ENCODE peak calls at places on chromosome 7, in seven cellular contexts. Y, P, F, K, C, X and N are unnamed samples. For H3K4me1, the result is how much of the 10 kb centered on the place peaks cover.

GRCh38 chr7:46775020-46775419 is 806.9 kb downstream of the TNS3 start:
- DNase-seq in Y (no peak), P (no peak), F (no peak), K (no peak), C (no peak), X (no peak), N (no peak)

GRCh38 chr7:82729172-82730030 is 285.8 kb upstream of the CACNA2D1 start:
- DNase-seq in Y (peak), P (no peak), F (no peak), K (no peak), C (peak), X (no peak), N (no peak)

GRCh38 chr7:15461576-15461975 is 100.2 kb downstream of the AGMO start:
- DNase-seq in Y (no peak), P (no peak), F (no peak), K (no peak), C (no peak), X (no peak), N (no peak)

GRCh38 chr7:34062341-34062740 is 157.0 kb downstream of the BMPER start:
- DNase-seq in Y (no peak), P (no peak), F (no peak), K (no peak), C (no peak), X (no peak), N (no peak)

GRCh38 chr7:1930381-1931065 is 260.4 kb downstream of the ELFN1 start:
- DNase-seq in Y (no peak), P (no peak), F (no peak), K (no peak), C (no peak), X (no peak), N (no peak)

GRCh38 chr7:69630292-69630691 is 32.0 kb downstream of the AUTS2 start:
- DNase-seq in Y (no peak), P (no peak), F (peak), K (no peak), C (no peak), X (no peak), N (no peak)

GRCh38 chr7:94394399-94395140 is at the start of gene COL1A2:
- DNase-seq in Y (no peak), P (peak), F (peak), K (peak), C (peak), X (peak), N (peak)

GRCh38 chr7:143216151-143216550 is 5.7 kb upstream of the TAS2R40 start:
- DNase-seq in Y (no peak), P (no peak), F (no peak), K (no peak), C (no peak), X (no peak), N (no peak)

GRCh38 chr7:108196004-108196403 is 65.8 kb upstream of the LAMB4 start:
- DNase-seq in Y (no peak), P (no peak), F (no peak), K (no peak), C (no peak), X (no peak), N (no peak)

GRCh38 chr7:133081119-133081604 is 728 bp downstream of the CHCHD3 start:
- DNase-seq in Y (no peak), P (peak), F (no peak), K (no peak), C (peak), X (peak), N (no peak)

GRCh38 chr7:153087498-153087897 is 327.9 kb downstream of the ACTR3B start:
- DNase-seq in Y (no peak), P (no peak), F (no peak), K (no peak), C (peak), X (no peak), N (no peak)

GRCh38 chr7:158031820-158032424 is 555.7 kb downstream of the PTPRN2 start:
- DNase-seq in Y (no peak), P (no peak), F (no peak), K (no peak), C (no peak), X (no peak), N (no peak)

GRCh38 chr7:77570330-77571011 is 33.4 kb downstream of the PTPN12 start:
- DNase-seq in Y (no peak), P (no peak), F (no peak), K (no peak), C (no peak), X (no peak), N (no peak)

GRCh38 chr7:107689553-107689952 is 28.9 kb downstream of the SLC26A4 start:
- DNase-seq in Y (no peak), P (no peak), F (no peak), K (no peak), C (no peak), X (no peak), N (no peak)

GRCh38 chr7:15778191-15778590 is 91.7 kb upstream of the MEOX2 start:
- DNase-seq in Y (no peak), P (no peak), F (no peak), K (no peak), C (no peak), X (no peak), N (no peak)

GRCh38 chr7:150685219-150686029 is at the start of gene GIMAP2:
- DNase-seq in Y (no peak), P (no peak), F (no peak), K (no peak), C (peak), X (no peak), N (no peak)

GRCh38 chr7:71787513-71787912 is 624.6 kb downstream of the CALN1 start:
- DNase-seq in Y (no peak), P (no peak), F (no peak), K (no peak), C (peak), X (no peak), N (no peak)

GRCh38 chr7:92987095-92987494 is 130.7 kb downstream of the SAMD9 start:
- DNase-seq in Y (no peak), P (no peak), F (no peak), K (no peak), C (no peak), X (no peak), N (no peak)

GRCh38 chr7:4882169-4882741 is 1.3 kb downstream of the RADIL start:
- DNase-seq in Y (no peak), P (peak), F (peak), K (peak), C (peak), X (peak), N (no peak)

GRCh38 chr7:38873433-38873832 is 35.6 kb downstream of the VPS41 start:
- DNase-seq in Y (no peak), P (no peak), F (no peak), K (no peak), C (no peak), X (no peak), N (no peak)

GRCh38 chr7:100493476-100494264 is 9.9 kb downstream of the NYAP1 start:
- DNase-seq in Y (no peak), P (peak), F (no peak), K (no peak), C (peak), X (peak), N (peak)

GRCh38 chr7:41656357-41656756 is 46.5 kb downstream of the INHBA start:
- DNase-seq in Y (no peak), P (no peak), F (no peak), K (no peak), C (no peak), X (no peak), N (no peak)

GRCh38 chr7:36546331-36546730 is 156.7 kb downstream of the ANLN start:
- DNase-seq in Y (no peak), P (no peak), F (no peak), K (no peak), C (no peak), X (no peak), N (no peak)

GRCh38 chr7:27064169-27064568 is 31.6 kb downstream of the HOXA1 start:
- DNase-seq in Y (no peak), P (no peak), F (no peak), K (no peak), C (no peak), X (no peak), N (no peak)

GRCh38 chr7:8284606-8285005 is 22.6 kb upstream of the ICA1 start:
- DNase-seq in Y (no peak), P (no peak), F (no peak), K (no peak), C (no peak), X (no peak), N (no peak)

GRCh38 chr7:108561047-108561619 is 8.4 kb downstream of the THAP5 start:
- DNase-seq in Y (no peak), P (no peak), F (no peak), K (no peak), C (no peak), X (no peak), N (no peak)

GRCh38 chr7:28498636-28499035 is 86.3 kb downstream of the CREB5 start:
- DNase-seq in Y (no peak), P (no peak), F (no peak), K (no peak), C (no peak), X (no peak), N (no peak)

GRCh38 chr7:140726304-140726703 is 29.8 kb downstream of the NDUFB2 start:
- DNase-seq in Y (peak), P (no peak), F (no peak), K (no peak), C (peak), X (no peak), N (no peak)

GRCh38 chr7:46932656-46933424 is 649.1 kb downstream of the TNS3 start:
- DNase-seq in Y (no peak), P (peak), F (peak), K (no peak), C (no peak), X (no peak), N (no peak)

GRCh38 chr7:130112078-130112477 is 41.7 kb downstream of the KLHDC10 start:
- DNase-seq in Y (no peak), P (no peak), F (no peak), K (no peak), C (no peak), X (no peak), N (no peak)

GRCh38 chr7:44307301-44307900 is 18.0 kb downstream of the CAMK2B start:
- DNase-seq in Y (peak), P (peak), F (no peak), K (no peak), C (peak), X (peak), N (no peak)

GRCh38 chr7:109964780-109965179 is 1126.1 kb upstream of the LRRN3 start:
- DNase-seq in Y (no peak), P (no peak), F (no peak), K (no peak), C (no peak), X (no peak), N (no peak)

GRCh38 chr7:31202801-31203200 is 137.7 kb downstream of the NEUROD6 start:
- DNase-seq in Y (no peak), P (no peak), F (no peak), K (no peak), C (no peak), X (no peak), N (no peak)

GRCh38 chr7:44072364-44073231 is 7.2 kb upstream of the PGAM2 start:
- DNase-seq in Y (peak), P (peak), F (peak), K (peak), C (peak), X (peak), N (peak)

GRCh38 chr7:103075337-103075918 is 488 bp downstream of the ARMC10 start:
- DNase-seq in Y (no peak), P (peak), F (peak), K (peak), C (peak), X (peak), N (peak)
- TF ChIP-seq POLR2A in Y (no peak), P (no peak), F (no peak), K (no peak), C (no peak), X (no peak), N (peak)

GRCh38 chr7:112134039-112134438 is 72.2 kb downstream of the DOCK4 start:
- DNase-seq in Y (no peak), P (no peak), F (no peak), K (no peak), C (no peak), X (no peak), N (no peak)
- H3K27ac ChIP-seq in Y (no peak), P (no peak), F (no peak), K (no peak), C (no peak), X (no peak), N (no peak)

GRCh38 chr7:20244334-20244733 is 27.1 kb upstream of the MACC1 start:
- DNase-seq in Y (no peak), P (no peak), F (no peak), K (no peak), C (no peak), X (no peak), N (no peak)
- H3K4me1 ChIP-seq in Y (under half), P (under half), F (under half), K (under half), C (under half), X (under half), N (under half)

DNA sequence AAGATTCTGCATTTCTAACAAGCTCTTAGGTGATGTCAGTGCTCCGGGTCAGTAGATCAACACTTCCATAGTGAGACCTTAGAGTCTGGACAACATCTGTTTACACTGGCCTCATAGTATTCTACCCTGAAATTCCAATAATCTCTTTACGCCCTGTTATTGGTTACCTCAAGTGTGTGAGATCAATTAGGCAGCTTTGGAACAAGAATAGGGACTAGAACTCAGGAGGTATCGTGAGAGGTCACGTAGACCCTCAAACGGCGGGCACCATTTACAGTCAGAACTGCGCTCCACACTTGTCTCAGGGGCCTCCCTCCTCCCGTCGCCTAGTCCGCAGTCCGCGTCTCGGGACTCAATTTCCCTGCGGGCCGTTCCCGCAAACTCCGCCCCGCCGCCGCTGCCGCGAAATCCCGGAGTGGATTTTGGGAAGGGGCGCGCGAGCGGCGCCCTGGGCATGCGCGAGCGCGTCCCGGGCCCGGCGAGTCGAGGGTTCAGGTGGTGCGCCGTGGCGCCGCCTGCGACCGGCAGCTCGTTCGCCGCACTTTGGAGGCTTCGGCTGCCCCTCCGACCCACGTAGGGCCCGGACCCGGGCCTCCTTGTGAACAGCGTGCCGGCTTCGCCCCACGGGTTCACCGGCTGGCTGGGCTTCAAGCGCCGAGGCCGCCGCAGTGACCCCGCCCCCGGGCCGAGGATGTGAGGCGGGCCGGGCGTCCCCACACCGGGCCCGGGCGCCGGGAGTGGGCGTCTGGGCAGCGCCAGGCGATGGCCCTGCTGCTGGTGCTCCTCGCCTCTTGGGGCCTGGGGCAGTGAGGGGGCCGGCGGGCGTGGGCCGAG is at the start of gene PLEKHA8:
- DNase-seq in Y (peak), P (peak), F (peak), K (peak), C (peak), X (peak), N (peak)
- TF ChIP-seq POLR2A in Y (peak), P (no peak), F (peak), K (peak), C (peak), X (peak), N (peak)

GRCh38 chr7:40526951-40527350 is 392.1 kb downstream of the SUGCT start:
- DNase-seq in Y (no peak), P (no peak), F (no peak), K (no peak), C (no peak), X (no peak), N (no peak)
- H3K27ac ChIP-seq in Y (no peak), P (no peak), F (no peak), K (no peak), C (no peak), X (no peak), N (no peak)

GRCh38 chr7:128115821-128116723 is 84.8 kb upstream of the LRRC4 start:
- DNase-seq in Y (no peak), P (no peak), F (no peak), K (no peak), C (no peak), X (no peak), N (no peak)
- H3K4me1 ChIP-seq in Y (under half), P (under half), F (under half), K (under half), C (under half), X (under half), N (under half)